ENCODE peak calls at places on chromosomes 16 and 17, in six cellular contexts. K, V, Q, C, X and Y are unnamed samples.

GRCh38 chr16:6682142-6682811 is 650.4 kb upstream of the RBFOX1 start:
- DNase-seq in C (peak; percentile 46), X (peak; percentile 3), K (peak; percentile 37), V (no peak), Q (peak; percentile 3), Y (no peak)

GRCh38 chr16:17173134-17173729 is 297.5 kb downstream of the XYLT1 start:
- DNase-seq in K (no peak), C (peak; percentile 31), X (no peak), V (peak; percentile 5), Q (no peak), Y (no peak)

GRCh38 chr16:1545044-1545736 is 11.7 kb downstream of the TMEM204 start:
- DNase-seq in K (no peak), Q (no peak), X (no peak), C (no peak), V (no peak), Y (no peak)

GRCh38 chr16:55836158-55836611 is 3.3 kb upstream of the CES1 start:
- DNase-seq in X (no peak), V (no peak), Q (no peak), K (no peak), C (no peak), Y (peak; percentile 72)

GRCh38 chr17:2071421-2072281 is 16.7 kb downstream of the HIC1 start:
- DNase-seq in C (peak; percentile 52), V (no peak), K (no peak), Q (peak; percentile 37), X (no peak), Y (no peak)

GRCh38 chr17:1673041-1673790 is 11.5 kb downstream of the PRPF8 start:
- DNase-seq in Q (no peak), X (no peak), C (no peak), V (no peak), K (no peak), Y (no peak)

GRCh38 chr16:71214771-71215381 is 15.6 kb downstream of the HYDIN start:
- DNase-seq in K (no peak), X (no peak), V (peak; percentile 22), Q (peak; percentile 30), C (no peak), Y (peak; percentile 20)

GRCh38 chr17:18859256-18859655 is 1.3 kb downstream of the PRPSAP2 start:
- DNase-seq in V (no peak), K (no peak), X (no peak), Q (peak; percentile 45), C (no peak), Y (no peak)

GRCh38 chr16:10601444-10602401 is 21.3 kb upstream of the EMP2 start:
- DNase-seq in K (peak; percentile 82), V (no peak), C (peak; percentile 68), X (no peak), Q (no peak), Y (peak; percentile 58)

DNA sequence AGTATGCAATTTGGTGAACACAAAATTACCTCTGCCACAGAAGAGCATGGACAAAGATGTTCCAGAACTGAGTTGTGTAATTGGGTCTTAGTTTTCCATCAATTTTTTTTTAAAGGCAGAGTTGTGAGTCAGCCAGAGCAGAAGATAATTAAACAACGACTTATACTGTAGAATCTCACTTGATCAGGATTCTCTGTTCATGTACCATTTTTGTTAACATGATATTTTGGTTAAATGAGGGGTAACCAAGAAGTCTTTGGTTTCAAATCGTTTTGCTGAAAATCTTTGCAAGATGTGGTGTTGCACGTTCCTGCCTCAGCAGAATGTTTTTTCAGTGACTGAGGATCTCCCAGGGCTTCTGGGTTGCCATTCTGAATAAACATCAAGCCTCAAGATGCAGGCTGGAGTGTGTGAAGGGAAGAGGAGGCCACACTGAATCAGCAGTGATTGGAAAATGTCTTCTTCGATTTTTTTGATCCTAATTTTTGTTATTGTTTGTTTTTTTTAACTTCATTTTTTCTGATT is 232.6 kb upstream of the IRX3 start:
- DNase-seq in Q (no peak), X (no peak), K (no peak), V (no peak), C (no peak), Y (no peak)
- TF ChIP-seq CTCF in Q (no peak), X (no peak), K (no peak), V (no peak), C (no peak), Y (no peak)

DNA sequence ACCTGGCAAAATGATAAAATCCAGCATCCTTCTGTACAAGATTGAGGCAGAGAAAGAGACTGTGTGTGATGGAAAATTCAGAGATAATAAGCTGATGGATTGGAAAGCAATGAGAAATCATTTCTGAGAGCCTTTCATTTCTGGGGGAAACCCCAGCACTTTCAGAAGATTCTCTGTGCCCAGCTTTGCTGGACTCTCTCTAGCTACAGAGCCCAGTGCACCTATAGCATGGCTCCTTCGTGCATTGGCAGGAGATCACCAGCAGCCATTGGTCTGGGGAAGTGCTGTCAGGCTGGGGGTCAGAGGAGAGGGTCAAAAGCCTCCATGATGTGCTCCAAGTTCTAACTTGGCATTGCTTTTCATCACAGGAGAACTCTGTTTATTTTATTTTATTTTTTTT is 259.9 kb downstream of the SOX9 start:
- DNase-seq in Q (no peak), X (no peak), C (no peak), V (no peak), K (no peak), Y (no peak)
- TF ChIP-seq CTCF in Q (no peak), X (no peak), C (no peak), V (no peak), K (no peak), Y (no peak)

GRCh38 chr17:16872351-16872751 is 99.6 kb downstream of the TNFRSF13B start:
- DNase-seq in V (no peak), K (peak; percentile 33), Q (no peak), X (no peak), C (no peak), Y (no peak)

GRCh38 chr17:16870253-16871245 is 101.4 kb downstream of the TNFRSF13B start:
- DNase-seq in Q (no peak), X (no peak), K (peak; percentile 28), C (no peak), V (no peak), Y (no peak)

GRCh38 chr17:16875662-16876061 is 96.3 kb downstream of the TNFRSF13B start:
- DNase-seq in C (no peak), V (no peak), X (no peak), K (no peak), Q (no peak), Y (no peak)

GRCh38 chr17:16873654-16874035 is 98.3 kb downstream of the TNFRSF13B start:
- DNase-seq in X (no peak), K (no peak), Q (no peak), C (no peak), V (no peak), Y (no peak)

DNA sequence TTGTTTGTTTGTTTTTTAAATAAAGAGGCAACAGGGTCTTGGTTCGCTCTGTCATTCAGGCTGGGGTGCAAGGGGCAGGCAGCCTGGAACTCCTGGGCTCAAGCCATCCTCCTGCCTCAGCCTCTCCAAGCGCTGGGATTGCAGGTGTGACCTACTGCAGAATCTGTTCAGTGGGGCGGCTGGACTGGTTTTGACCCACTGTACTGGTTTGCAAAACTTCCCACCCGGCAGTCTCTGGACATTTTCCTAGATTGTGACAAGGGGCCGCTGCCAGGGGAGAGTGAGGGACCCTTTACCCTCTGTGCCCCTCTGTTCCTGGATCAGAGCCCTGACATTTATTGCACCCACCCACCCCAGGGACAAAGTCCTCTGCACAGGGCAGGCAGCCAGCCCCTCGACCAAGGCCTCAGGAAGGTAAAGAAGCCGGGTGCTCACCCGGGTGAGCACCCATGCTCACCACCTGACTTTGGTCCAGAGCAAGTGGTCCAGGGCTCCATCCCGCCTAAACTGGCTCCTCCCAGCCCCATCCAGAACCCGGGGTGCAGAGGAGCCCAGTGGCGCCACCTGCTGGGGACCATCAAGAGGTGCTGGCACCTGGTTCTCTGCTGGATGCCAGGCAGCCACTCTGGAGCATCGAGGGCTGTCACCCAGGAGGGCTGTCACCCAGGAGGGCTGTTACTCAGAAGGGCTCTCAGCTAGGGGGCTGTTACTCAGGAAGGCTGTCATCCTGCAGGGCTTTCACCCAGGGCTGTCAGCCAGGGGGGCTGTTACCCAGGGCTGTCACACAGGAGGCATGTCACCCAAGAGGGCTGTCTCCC is 98.9 kb downstream of the TNFRSF13B start:
- DNase-seq in X (peak; percentile 72), Q (peak; percentile 24), C (peak; percentile 64), V (peak; percentile 56), K (peak; percentile 58), Y (peak; percentile 53)
- TF ChIP-seq CTCF in X (peak; percentile 59), Q (peak; percentile 59), C (peak; percentile 61), V (peak; percentile 59), K (peak; percentile 66), Y (peak; percentile 84)

DNA sequence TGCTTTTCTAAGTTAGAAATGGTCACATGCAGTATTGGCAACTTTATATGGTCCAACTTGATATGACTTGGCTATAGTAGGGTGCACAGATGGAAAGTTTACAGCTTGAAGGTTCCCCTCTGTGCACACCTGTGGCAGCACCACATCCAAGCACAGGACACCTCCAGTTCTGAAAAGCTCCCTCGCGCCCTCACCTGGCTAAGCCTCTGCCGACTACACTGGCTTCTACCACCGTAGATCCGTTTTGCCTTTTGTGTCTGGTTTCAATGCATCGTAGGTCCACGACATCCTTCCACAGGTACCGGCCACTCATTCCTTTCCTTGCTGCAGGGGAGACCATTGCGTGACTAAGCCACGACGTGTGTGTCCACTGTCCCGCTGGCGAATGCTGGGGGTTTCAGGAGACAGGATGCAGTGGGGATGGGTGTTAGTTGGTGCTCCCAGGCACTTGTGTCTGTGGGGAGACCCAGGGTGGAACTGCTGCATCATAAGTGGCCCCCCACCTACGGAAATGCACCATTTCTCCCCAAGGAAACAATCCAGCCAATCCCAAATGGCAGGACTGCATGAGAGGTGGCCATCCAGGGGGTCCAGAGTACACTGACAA is 4.9 kb upstream of the RASD1 start:
- DNase-seq in Q (peak; percentile 27), V (no peak), C (peak; percentile 64), X (no peak), K (no peak), Y (no peak)
- TF ChIP-seq CTCF in Q (peak; percentile 27), V (no peak), C (no peak), X (no peak), K (peak; percentile 56), Y (no peak)

DNA sequence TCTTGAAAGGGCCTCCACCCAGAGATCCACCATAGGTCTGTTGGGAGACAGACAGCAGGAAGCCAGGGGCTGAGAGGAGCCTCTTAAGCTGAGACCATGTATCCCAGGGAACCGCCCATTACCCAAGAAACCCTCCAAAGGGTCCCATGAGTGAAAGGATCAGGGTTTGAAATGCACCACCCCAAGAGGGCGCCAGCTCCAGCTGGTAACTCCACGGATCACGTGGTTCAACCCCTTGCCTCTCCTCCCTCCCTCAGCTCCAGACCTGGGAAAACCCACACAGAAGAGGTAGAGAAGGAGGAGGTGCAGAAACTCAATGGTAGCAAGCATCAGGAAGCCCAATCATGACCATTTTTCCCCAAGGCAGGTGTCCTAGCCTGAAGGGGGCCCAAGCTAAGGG is 148.7 kb downstream of the AIPL1 start:
- DNase-seq in K (no peak), X (no peak), V (no peak), Q (no peak), C (no peak), Y (peak; percentile 6)
- TF ChIP-seq CTCF in K (peak; percentile 5), X (no peak), V (no peak), Q (no peak), C (no peak), Y (no peak)